ENCODE peak calls at places on chromosome 3, in four cellular contexts. Z, G, C and O are unnamed samples.

GRCh38 chr3:61809879-61810278 is 248.5 kb downstream of the PTPRG start:
- DNase-seq in Z (no peak), G (no peak), C (no peak), O (no peak)

GRCh38 chr3:52537726-52538421 is 1.5 kb downstream of the UQCC5 start:
- DNase-seq in Z (no peak), G (no peak), C (no peak), O (no peak)

GRCh38 chr3:23519548-23520208 is 286.1 kb upstream of the UBE2E1 start:
- DNase-seq in Z (no peak), G (peak), C (no peak), O (no peak)

GRCh38 chr3:107421170-107421792 is 44.0 kb downstream of the CCDC54 start:
- DNase-seq in Z (no peak), G (no peak), C (no peak), O (no peak)

GRCh38 chr3:196323723-196324122 is 5.7 kb upstream of the DYNLT2B start:
- DNase-seq in Z (no peak), G (no peak), C (no peak), O (no peak)

GRCh38 chr3:130779486-130779885 is 32.9 kb upstream of the PIK3R4 start:
- DNase-seq in Z (no peak), G (no peak), C (no peak), O (no peak)

GRCh38 chr3:194995334-194995733 is 275.6 kb downstream of the XXYLT1 start:
- DNase-seq in Z (no peak), G (no peak), C (no peak), O (no peak)

GRCh38 chr3:64176461-64176996 is 48.7 kb downstream of the PRICKLE2 start:
- DNase-seq in Z (no peak), G (peak), C (no peak), O (no peak)

GRCh38 chr3:32837789-32838188 is 20.0 kb downstream of the TRIM71 start:
- DNase-seq in Z (no peak), G (no peak), C (no peak), O (no peak)

GRCh38 chr3:190404715-190405114 is 16.8 kb downstream of the CLDN16 start:
- DNase-seq in Z (no peak), G (no peak), C (no peak), O (no peak)

GRCh38 chr3:100802126-100802525 is 92.8 kb downstream of the TFG start:
- DNase-seq in Z (no peak), G (no peak), C (no peak), O (no peak)

GRCh38 chr3:170585937-170586310 is at the start of gene SLC7A14:
- DNase-seq in Z (no peak), G (no peak), C (no peak), O (no peak)

GRCh38 chr3:105260385-105260784 is 106.3 kb upstream of the ALCAM start:
- DNase-seq in Z (no peak), G (no peak), C (no peak), O (no peak)

GRCh38 chr3:94716326-94717018 is 653.6 kb downstream of the NSUN3 start:
- DNase-seq in Z (no peak), G (no peak), C (no peak), O (no peak)

GRCh38 chr3:127959873-127960272 is 44.8 kb downstream of the KBTBD12 start:
- DNase-seq in Z (no peak), G (no peak), C (no peak), O (no peak)

GRCh38 chr3:37072892-37073291 is 79.6 kb downstream of the MLH1 start:
- DNase-seq in Z (no peak), G (no peak), C (no peak), O (no peak)

GRCh38 chr3:195271116-195271858 is at the start of gene XXYLT1:
- DNase-seq in Z (peak), G (no peak), C (peak), O (peak)

GRCh38 chr3:63984391-63984790 is 38.9 kb downstream of the PSMD6 start:
- DNase-seq in Z (no peak), G (no peak), C (no peak), O (no peak)

GRCh38 chr3:37961622-37962455 is 28.7 kb upstream of the VILL start:
- DNase-seq in Z (no peak), G (no peak), C (no peak), O (no peak)

GRCh38 chr3:173548261-173548660 is 150.7 kb downstream of the NLGN1 start:
- DNase-seq in Z (no peak), G (no peak), C (no peak), O (no peak)

GRCh38 chr3:46517016-46517770 is 19.4 kb downstream of the RTP3 start:
- DNase-seq in Z (no peak), G (no peak), C (no peak), O (no peak)

GRCh38 chr3:67578416-67578815 is 76.0 kb downstream of the SUCLG2 start:
- DNase-seq in Z (no peak), G (no peak), C (no peak), O (no peak)

GRCh38 chr3:170469151-170470062 is 50.7 kb downstream of the CLDN11 start:
- DNase-seq in Z (no peak), G (no peak), C (no peak), O (no peak)

GRCh38 chr3:29153811-29154210 is 127.1 kb upstream of the RBMS3 start:
- DNase-seq in Z (no peak), G (peak), C (no peak), O (no peak)

GRCh38 chr3:171412054-171412453 is 48.2 kb downstream of the TNIK start:
- DNase-seq in Z (no peak), G (no peak), C (no peak), O (no peak)

GRCh38 chr3:53495091-53495517 is 693 bp downstream of the CACNA1D start:
- DNase-seq in Z (no peak), G (no peak), C (no peak), O (no peak)

GRCh38 chr3:50136714-50137405 is 18.3 kb upstream of the SEMA3F start:
- DNase-seq in Z (no peak), G (no peak), C (no peak), O (no peak)

GRCh38 chr3:151912041-151912440 is 38.6 kb downstream of the SUCNR1 start:
- DNase-seq in Z (no peak), G (no peak), C (no peak), O (no peak)

GRCh38 chr3:11568503-11569155 is 75.1 kb downstream of the VGLL4 start:
- DNase-seq in Z (no peak), G (no peak), C (no peak), O (no peak)

GRCh38 chr3:128254066-128254590 is 100.8 kb downstream of the EEFSEC start:
- DNase-seq in Z (no peak), G (no peak), C (no peak), O (no peak)

GRCh38 chr3:52385157-52385556 is 59.7 kb downstream of the SEMA3G start:
- DNase-seq in Z (peak), G (no peak), C (peak), O (peak)

GRCh38 chr3:71103430-71103881 is 480.1 kb downstream of the FOXP1 start:
- DNase-seq in Z (no peak), G (no peak), C (no peak), O (no peak)

GRCh38 chr3:184523825-184524615 is 37.6 kb upstream of the EPHB3 start:
- DNase-seq in Z (no peak), G (no peak), C (no peak), O (no peak)

GRCh38 chr3:150371741-150372254 is 36.3 kb upstream of the TSC22D2 start:
- DNase-seq in Z (peak), G (no peak), C (no peak), O (no peak)

GRCh38 chr3:116064646-116065045 is 380.6 kb downstream of the LSAMP start:
- DNase-seq in Z (no peak), G (no peak), C (no peak), O (no peak)

GRCh38 chr3:48974076-48974864 is 15.8 kb upstream of the P4HTM start:
- DNase-seq in Z (no peak), G (no peak), C (no peak), O (no peak)

GRCh38 chr3:141279074-141279945 is 47.7 kb downstream of the PXYLP1 start:
- DNase-seq in Z (peak), G (no peak), C (no peak), O (no peak)

GRCh38 chr3:186099178-186099577 is 9.7 kb downstream of the ETV5 start:
- DNase-seq in Z (no peak), G (no peak), C (no peak), O (no peak)
- TF ChIP-seq SPI1 in Z (no peak), G (no peak), C (no peak), O (no peak)

GRCh38 chr3:124982855-124983254 is 48.3 kb upstream of the MUC13 start:
- DNase-seq in Z (no peak), G (no peak), C (no peak), O (no peak)

GRCh38 chr3:124986153-124987143 is 51.9 kb upstream of the MUC13 start:
- DNase-seq in Z (peak), G (no peak), C (no peak), O (no peak)

GRCh38 chr3:124985358-124985757 is 50.8 kb upstream of the MUC13 start:
- DNase-seq in Z (no peak), G (no peak), C (peak), O (no peak)

GRCh38 chr3:124981472-124981871 is 46.9 kb upstream of the MUC13 start:
- DNase-seq in Z (no peak), G (no peak), C (no peak), O (no peak)

GRCh38 chr3:124984754-124985153 is 50.2 kb upstream of the MUC13 start:
- DNase-seq in Z (no peak), G (no peak), C (no peak), O (no peak)
- TF ChIP-seq POLR2AphosphoS5 in Z (no peak), G (no peak), C (no peak), O (no peak)

DNA sequence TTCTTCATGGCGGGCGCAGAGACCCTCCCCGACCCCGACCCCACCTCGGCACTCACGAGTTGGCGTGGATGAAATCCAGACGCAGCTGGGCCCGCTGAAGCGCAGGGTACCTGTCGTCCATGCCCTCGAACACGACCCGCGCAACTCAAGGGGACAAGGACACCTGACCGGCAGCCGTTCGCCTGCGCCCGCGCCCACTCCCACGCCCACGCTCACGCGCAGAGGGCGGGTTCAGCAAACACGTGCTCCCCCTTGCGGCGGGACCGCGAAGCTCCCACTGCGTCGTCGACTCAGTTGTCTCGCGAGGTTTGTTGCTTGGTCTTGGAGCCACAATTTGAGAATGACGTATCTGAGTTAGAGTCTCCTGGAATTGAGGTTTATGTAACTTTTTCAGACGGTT is at the start of gene MORC1:
- DNase-seq in Z (peak), G (no peak), C (no peak), O (no peak)
- TF ChIP-seq SPI1 in Z (no peak), G (no peak), C (no peak), O (no peak)

DNA sequence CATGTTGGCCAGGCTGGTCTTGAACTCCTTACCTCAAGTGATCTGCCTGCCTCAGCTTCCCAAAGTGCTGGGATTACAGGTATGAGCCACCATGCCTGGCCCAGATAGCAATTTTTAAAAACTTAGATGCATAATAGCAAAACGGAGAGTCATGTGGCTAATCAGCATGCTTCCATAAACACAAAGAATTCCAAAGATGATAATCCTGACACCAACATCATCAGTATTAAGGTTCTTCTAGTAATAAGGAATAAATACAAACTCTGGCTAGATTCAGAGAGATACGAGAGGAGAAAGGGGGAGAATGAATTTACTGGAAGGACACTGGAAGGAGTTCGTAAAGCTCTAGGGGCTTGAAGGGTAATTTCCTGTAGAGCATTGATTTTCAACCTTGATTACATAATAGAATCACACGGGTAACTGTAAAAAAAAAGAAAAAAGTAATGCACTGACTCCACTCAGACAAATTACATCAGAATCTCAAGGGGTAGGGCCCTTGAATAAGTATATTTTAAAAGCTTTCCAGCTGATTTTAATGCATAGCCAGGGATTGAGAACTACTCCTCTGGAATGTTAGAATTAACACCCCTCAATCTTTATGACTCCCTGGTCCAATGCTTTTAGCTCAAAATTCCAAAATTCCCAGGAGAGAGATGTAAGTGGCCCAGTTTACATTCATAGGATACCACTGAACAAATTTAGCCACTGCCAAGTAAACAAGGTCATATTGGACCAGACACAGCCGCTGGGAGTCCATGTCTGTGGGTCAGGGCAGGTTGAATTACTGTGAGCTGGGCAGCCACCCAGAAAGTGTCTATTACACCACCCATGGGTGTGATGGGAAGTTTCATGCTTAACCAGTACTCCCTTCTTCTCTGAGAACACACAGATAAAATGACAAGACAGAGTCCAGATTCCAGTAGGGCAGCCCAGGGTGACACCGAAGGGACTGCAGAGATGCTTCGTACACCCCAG is 243.9 kb downstream of the TBL1XR1 start:
- DNase-seq in Z (no peak), G (no peak), C (no peak), O (no peak)
- TF ChIP-seq POLR2AphosphoS5 in Z (no peak), G (no peak), C (no peak), O (no peak)

GRCh38 chr3:120157681-120158080 is 63.4 kb upstream of the GSK3B start:
- DNase-seq in Z (no peak), G (no peak), C (no peak), O (no peak)

GRCh38 chr3:120157113-120157512 is 62.9 kb upstream of the GSK3B start:
- DNase-seq in Z (no peak), G (no peak), C (no peak), O (no peak)

GRCh38 chr3:120155108-120155507 is 60.9 kb upstream of the GSK3B start:
- DNase-seq in Z (no peak), G (no peak), C (no peak), O (no peak)

GRCh38 chr3:120151796-120152195 is 57.5 kb upstream of the GSK3B start:
- DNase-seq in Z (no peak), G (no peak), C (no peak), O (no peak)

GRCh38 chr3:120153294-120153693 is 59.0 kb upstream of the GSK3B start:
- DNase-seq in Z (no peak), G (no peak), C (no peak), O (no peak)
- TF ChIP-seq SPI1 in Z (no peak), G (no peak), C (no peak), O (no peak)

DNA sequence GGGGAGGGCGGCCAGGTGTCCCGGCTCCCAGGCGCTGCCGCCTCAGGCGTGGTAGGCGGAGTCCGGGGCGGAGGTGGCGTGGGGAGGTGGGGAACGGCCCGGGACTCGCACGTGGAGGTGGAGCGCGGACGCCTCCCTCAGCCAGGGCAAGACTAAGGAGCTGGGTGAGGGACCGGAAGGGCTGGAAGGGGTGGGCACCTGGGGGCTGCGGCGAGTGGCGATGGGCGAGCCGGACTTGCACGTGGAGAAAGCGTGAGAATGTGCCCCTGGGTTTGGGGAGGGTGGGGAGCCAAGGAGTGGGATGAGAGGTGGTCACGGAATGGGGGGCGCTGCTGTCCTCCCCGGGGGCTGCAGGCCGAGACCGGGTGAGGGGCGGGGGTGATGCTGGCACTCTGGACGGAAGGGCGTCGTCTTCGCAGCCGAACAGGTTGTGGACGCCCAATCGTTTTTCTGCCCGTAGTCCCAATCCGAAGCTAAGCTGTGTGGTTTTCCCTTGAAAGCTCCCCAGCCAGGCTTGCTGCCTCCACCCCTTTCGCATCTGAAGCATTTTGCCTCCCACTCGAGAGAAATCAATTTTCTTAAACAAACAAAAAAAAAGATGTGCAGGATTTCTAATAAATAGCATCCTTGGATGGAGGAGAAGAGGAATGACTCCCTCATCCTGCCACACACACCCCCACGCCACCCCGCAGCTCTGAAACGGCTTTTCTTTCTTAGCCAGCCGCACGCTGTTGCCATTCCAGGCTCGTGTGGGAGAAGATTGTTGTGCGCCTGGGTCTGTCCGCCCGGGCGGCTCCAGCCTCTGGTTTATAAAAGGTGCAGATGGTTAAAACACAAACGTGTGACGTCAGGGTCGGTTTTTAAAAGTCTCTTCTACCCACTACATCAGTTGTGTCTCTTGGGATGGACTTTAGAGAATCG is 62.5 kb upstream of the ANKRD28 start:
- DNase-seq in Z (peak), G (no peak), C (no peak), O (no peak)
- TF ChIP-seq POLR2AphosphoS5 in Z (peak), G (no peak), C (peak), O (no peak)

GRCh38 chr3:156599061-156599460 is 44.1 kb upstream of the SSR3 start:
- DNase-seq in Z (no peak), G (no peak), C (no peak), O (no peak)

GRCh38 chr3:156594229-156594683 is 39.3 kb upstream of the SSR3 start:
- DNase-seq in Z (no peak), G (no peak), C (no peak), O (no peak)

GRCh38 chr3:156598413-156598812 is 43.5 kb upstream of the SSR3 start:
- DNase-seq in Z (no peak), G (no peak), C (no peak), O (no peak)

GRCh38 chr3:156599475-156599874 is 44.6 kb upstream of the SSR3 start:
- DNase-seq in Z (no peak), G (no peak), C (no peak), O (no peak)

GRCh38 chr3:156593814-156594213 is 38.9 kb upstream of the SSR3 start:
- DNase-seq in Z (no peak), G (no peak), C (no peak), O (no peak)
- TF ChIP-seq SPI1 in Z (no peak), G (no peak), C (no peak), O (no peak)

DNA sequence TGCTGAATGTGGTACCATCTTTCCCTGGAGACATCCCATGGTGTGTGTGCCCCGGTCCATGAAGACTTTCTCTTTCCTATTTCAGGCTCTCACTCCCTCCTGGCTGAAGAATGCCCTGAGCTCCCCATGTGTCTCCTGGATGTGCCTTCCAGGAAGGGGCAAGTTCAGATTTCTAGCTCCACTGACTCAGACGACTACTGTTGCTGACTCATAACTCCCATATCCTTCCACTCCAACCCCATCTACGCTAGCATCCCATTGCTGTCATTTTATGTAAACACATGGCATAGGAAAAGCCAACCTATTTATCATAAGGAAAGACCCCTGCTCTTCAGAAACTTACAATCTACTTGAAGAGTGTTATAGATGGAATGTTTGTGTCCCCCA is 95.0 kb downstream of the ADCY5 start:
- DNase-seq in Z (no peak), G (no peak), C (no peak), O (no peak)
- TF ChIP-seq POLR2AphosphoS5 in Z (no peak), G (no peak), C (no peak), O (no peak)